ENCODE peak calls at places on chromosomes 16 and 17, in four cellular contexts. C is IMR-90, Y is GM23338, F is bronchial epithelial cell. R is an unnamed sample. For H3K27me3, the result is how much of the 10 kb centered on the place peaks cover.

GRCh38 chr16:86354641-86355040 is 155.7 kb upstream of the FOXF1 start:
- DNase-seq in C (peak), Y (no peak), F (no peak), R (no peak)

GRCh38 chr17:17043668-17044226 is 1.5 kb downstream of the MPRIP start:
- DNase-seq in C (peak), Y (peak), F (peak), R (no peak)

GRCh38 chr17:13510062-13510461 is 91.7 kb downstream of the HS3ST3A1 start:
- DNase-seq in C (peak), Y (peak), F (no peak), R (no peak)

GRCh38 chr17:82217120-82217529 is 4.5 kb upstream of the CCDC57 start:
- DNase-seq in C (no peak), Y (no peak), F (no peak), R (no peak)

GRCh38 chr16:17131351-17131750 is 339.4 kb downstream of the XYLT1 start:
- DNase-seq in C (no peak), Y (peak), F (no peak), R (no peak)

GRCh38 chr16:77723108-77723514 is 797 bp downstream of the NUDT7 start:
- DNase-seq in C (peak), Y (no peak), F (no peak), R (no peak)

GRCh38 chr17:39739020-39739884 is 1.5 kb downstream of the GRB7 start:
- DNase-seq in C (no peak), Y (peak), F (peak), R (no peak)

GRCh38 chr17:82305727-82306300 is 11.6 kb downstream of the CD7 start:
- DNase-seq in C (no peak), Y (no peak), F (no peak), R (no peak)

GRCh38 chr16:3577302-3577752 is at the start of gene NLRC3:
- DNase-seq in C (no peak), Y (no peak), F (no peak), R (no peak)

GRCh38 chr17:67030641-67031040 is 13.7 kb upstream of the CACNG1 start:
- DNase-seq in C (no peak), Y (no peak), F (no peak), R (no peak)

GRCh38 chr17:72618018-72618509 is 474.4 kb downstream of the SLC39A11 start:
- DNase-seq in C (no peak), Y (no peak), F (peak), R (no peak)

GRCh38 chr16:2967721-2968161 is 1.4 kb upstream of the PAQR4 start:
- DNase-seq in C (no peak), Y (no peak), F (no peak), R (no peak)

GRCh38 chr16:86529160-86529559 is 18.8 kb downstream of the FOXF1 start:
- DNase-seq in C (peak), Y (no peak), F (no peak), R (no peak)

GRCh38 chr16:19884611-19885455 is at the start of gene GPRC5B:
- DNase-seq in C (peak), Y (peak), F (peak), R (no peak)

GRCh38 chr16:23274968-23275367 is 27.1 kb upstream of the SCNN1B start:
- DNase-seq in C (no peak), Y (peak), F (peak), R (no peak)

GRCh38 chr16:87896924-87897562 is 27.7 kb upstream of the SLC7A5 start:
- DNase-seq in C (no peak), Y (no peak), F (no peak), R (no peak)

GRCh38 chr16:84810518-84811273 is 9.1 kb upstream of the CRISPLD2 start:
- DNase-seq in C (peak), Y (no peak), F (no peak), R (no peak)

GRCh38 chr17:36940313-36941264 is 3.3 kb downstream of the LHX1 start:
- DNase-seq in C (no peak), Y (peak), F (no peak), R (no peak)

GRCh38 chr17:49638818-49639217 is 39.1 kb downstream of the SPOP start:
- DNase-seq in C (no peak), Y (no peak), F (no peak), R (no peak)

GRCh38 chr17:29977836-29978235 is 36.4 kb downstream of the EFCAB5 start:
- DNase-seq in C (peak), Y (no peak), F (peak), R (no peak)

GRCh38 chr17:14622622-14623101 is 321.8 kb downstream of the HS3ST3B1 start:
- DNase-seq in C (no peak), Y (no peak), F (peak), R (no peak)

GRCh38 chr16:57964157-57964700 is 6.7 kb downstream of the CNGB1 start:
- DNase-seq in C (no peak), Y (no peak), F (no peak), R (no peak)

GRCh38 chr17:1559047-1559742 is 3.4 kb downstream of the PITPNA start:
- DNase-seq in C (no peak), Y (no peak), F (no peak), R (no peak)

GRCh38 chr16:85259831-85260165 is 147.5 kb upstream of the CIBAR2 start:
- DNase-seq in C (no peak), Y (no peak), F (no peak), R (no peak)

GRCh38 chr17:58960068-58960467 is 146.6 kb downstream of the TRIM37 start:
- DNase-seq in C (peak), Y (peak), F (peak), R (peak)

GRCh38 chr16:79707867-79708266 is 107.3 kb upstream of the MAF start:
- DNase-seq in C (no peak), Y (no peak), F (peak), R (no peak)

GRCh38 chr16:354286-354881 is 1.9 kb upstream of the AXIN1 start:
- DNase-seq in C (no peak), Y (no peak), F (peak), R (no peak)

GRCh38 chr16:15052747-15053476 is 3.0 kb downstream of the NTAN1 start:
- DNase-seq in C (no peak), Y (no peak), F (peak), R (no peak)

GRCh38 chr16:57307365-57307764 is 22.9 kb upstream of the PLLP start:
- DNase-seq in C (no peak), Y (no peak), F (no peak), R (no peak)

GRCh38 chr17:1999557-2000251 is 25.4 kb downstream of the RTN4RL1 start:
- DNase-seq in C (peak), Y (peak), F (peak), R (no peak)

GRCh38 chr16:67013238-67013822 is 15.6 kb upstream of the CBFB start:
- DNase-seq in C (no peak), Y (peak), F (no peak), R (no peak)

DNA sequence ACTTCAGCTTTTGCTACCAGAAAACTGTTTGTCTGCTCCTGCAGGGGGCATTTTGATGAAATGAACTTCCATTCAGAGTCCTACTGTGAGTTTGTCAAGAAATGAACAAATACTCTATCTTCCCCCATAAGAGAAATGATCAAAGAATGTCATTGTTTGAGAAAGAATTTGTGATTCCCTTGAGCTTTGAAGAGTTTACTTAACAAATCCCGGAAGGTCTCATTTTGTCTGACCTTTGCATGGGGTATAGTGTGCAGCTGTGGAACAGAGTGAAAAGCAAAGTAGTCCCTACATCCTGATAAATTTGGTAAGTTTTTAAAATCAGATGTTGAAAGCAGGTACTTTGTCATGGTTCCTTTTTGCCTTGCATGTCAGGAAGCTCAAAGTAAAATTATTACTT is 178.0 kb downstream of the ABCC12 start:
- DNase-seq in C (no peak), Y (no peak), F (no peak), R (no peak)
- TF ChIP-seq CTCF in C (no peak), Y (no peak), F (no peak), R (no peak)

GRCh38 chr17:48608921-48609505 is 1.8 kb downstream of the HOXB7 start:
- DNase-seq in C (no peak), Y (no peak), F (no peak), R (no peak)
- H3K4me3 ChIP-seq in C (no peak), Y (no peak), F (no peak), R (peak)

GRCh38 chr16:89188064-89188441 is 12.3 kb downstream of the SLC22A31 start:
- DNase-seq in C (no peak), Y (no peak), F (no peak), R (no peak)

GRCh38 chr16:89189358-89190025 is 10.8 kb downstream of the SLC22A31 start:
- DNase-seq in C (no peak), Y (no peak), F (no peak), R (no peak)

GRCh38 chr16:89191901-89192184 is 8.5 kb downstream of the SLC22A31 start:
- DNase-seq in C (no peak), Y (no peak), F (no peak), R (no peak)

GRCh38 chr16:89191033-89191900 is 9.1 kb downstream of the SLC22A31 start:
- DNase-seq in C (no peak), Y (no peak), F (no peak), R (no peak)

GRCh38 chr16:89190150-89190958 is 10.0 kb downstream of the SLC22A31 start:
- DNase-seq in C (no peak), Y (no peak), F (no peak), R (no peak)
- H3K27me3 ChIP-seq in C (under half), Y (under half), F (under half), R (under half)

DNA sequence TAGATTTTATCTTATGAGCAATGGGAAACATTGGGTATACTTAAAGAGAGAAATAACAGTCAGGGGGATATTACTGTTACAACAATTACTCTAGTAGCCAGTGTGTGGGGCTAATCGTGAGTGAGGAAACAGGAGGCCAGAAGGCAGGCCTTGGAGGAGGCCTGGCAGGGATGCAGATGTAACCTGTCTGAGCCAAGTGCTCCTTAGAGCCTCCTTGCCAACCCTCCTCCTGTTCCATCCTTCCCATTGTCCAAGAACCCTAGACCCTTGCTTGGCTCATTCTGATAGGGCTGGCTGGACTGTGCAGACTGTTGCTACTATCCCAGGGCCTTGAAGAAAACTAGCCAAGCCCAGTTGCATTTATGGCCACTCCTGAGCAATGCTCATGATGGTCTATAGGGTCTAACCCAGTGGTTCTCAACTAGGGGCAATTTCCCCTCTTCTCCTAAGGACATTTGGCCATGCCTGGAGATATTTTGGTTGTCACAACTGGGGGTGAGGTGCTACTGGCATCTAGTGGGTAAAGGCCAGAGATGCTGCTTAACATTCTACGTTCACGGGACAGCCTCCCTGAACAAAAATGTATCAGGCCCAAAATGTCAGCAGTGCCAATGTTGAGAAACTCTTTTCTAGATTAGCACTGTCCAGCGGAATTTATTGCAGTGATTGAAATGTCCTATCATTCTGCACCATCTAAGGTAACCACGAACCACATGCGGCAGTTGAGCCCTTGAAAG is 24.4 kb upstream of the WSCD1 start:
- DNase-seq in C (no peak), Y (peak), F (no peak), R (no peak)
- TF ChIP-seq CTCF in C (no peak), Y (peak), F (no peak), R (no peak)

GRCh38 chr16:27317320-27317719 is 3.5 kb downstream of the IL4R start:
- DNase-seq in C (no peak), Y (no peak), F (peak), R (no peak)

GRCh38 chr16:27319257-27319965 is 5.6 kb downstream of the IL4R start:
- DNase-seq in C (no peak), Y (no peak), F (no peak), R (no peak)

GRCh38 chr16:27317738-27318398 is 4.1 kb downstream of the IL4R start:
- DNase-seq in C (no peak), Y (no peak), F (no peak), R (no peak)

GRCh38 chr16:27320261-27321012 is 6.7 kb downstream of the IL4R start:
- DNase-seq in C (no peak), Y (no peak), F (no peak), R (no peak)

GRCh38 chr16:27318399-27319256 is 4.9 kb downstream of the IL4R start:
- DNase-seq in C (peak), Y (no peak), F (peak), R (no peak)
- H3K4me3 ChIP-seq in C (no peak), Y (no peak), F (no peak), R (no peak)

DNA sequence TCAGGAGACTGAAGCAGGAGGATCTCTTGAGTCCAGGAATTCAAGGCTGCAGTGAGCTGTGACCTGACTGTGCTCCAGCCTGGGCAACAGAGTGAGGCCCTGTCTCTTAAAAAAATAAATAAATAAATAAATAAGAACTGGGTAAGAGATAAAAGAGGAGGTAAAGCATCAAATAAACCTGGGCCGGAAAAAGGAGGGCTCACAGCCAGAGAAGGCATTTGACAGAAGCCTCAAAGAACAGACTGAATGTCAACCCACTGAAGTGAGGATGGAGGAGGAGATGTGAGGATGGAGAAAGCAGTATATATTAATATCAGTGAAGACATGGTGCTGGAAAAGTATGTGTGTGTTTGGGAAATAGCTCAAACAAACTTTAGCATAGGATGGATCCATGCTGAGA is 6.1 kb downstream of the NOG start:
- DNase-seq in C (no peak), Y (no peak), F (no peak), R (no peak)
- H3K27me3 ChIP-seq in C (under half), Y (half or more), F (under half), R (under half)

DNA sequence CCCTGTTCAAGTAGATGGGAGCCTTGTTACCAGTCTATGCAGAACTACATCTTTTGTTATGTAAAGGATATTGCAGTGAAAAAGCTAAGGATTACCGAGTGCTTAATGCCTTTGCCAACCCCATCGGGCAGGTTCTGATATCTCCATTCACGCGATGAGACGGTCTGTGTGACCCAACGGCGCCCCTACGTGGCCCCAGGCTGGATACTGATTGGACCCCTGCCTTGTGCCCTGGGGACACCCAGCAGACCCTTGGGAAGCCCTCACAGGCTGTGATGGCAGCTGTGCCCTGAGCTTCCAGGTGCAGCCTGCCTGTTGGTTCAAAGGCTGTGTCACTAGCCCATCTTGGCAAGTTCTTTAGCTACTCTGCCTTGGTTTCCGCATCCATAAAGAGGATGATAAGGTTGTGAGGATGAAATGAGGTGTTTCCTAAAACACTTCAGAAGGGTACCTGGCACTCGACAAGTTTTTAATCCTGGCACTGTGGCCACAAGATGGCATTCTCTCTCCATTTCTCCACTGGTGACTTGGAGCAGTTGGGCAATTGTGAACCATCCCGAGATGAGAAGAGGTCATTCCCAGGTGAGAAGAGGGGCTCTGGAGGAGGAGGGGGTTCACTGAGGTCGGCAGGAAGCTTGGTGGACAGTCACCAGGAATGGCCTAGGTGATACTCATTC is 33.6 kb downstream of the HAPSTR1 start:
- DNase-seq in C (no peak), Y (peak), F (no peak), R (no peak)
- TF ChIP-seq CTCF in C (no peak), Y (peak), F (no peak), R (peak)